ENCODE peak calls at places on chromosome 1, in five cellular contexts. M, C, X, U and J are unnamed samples.

GRCh38 chr1:212219679-212220463 is 65.3 kb upstream of the PPP2R5A start:
- DNase-seq in M (peak; percentile 17), C (no peak), X (peak; percentile 36), U (no peak), J (peak; percentile 54)

GRCh38 chr1:41495171-41495948 is 10.9 kb upstream of the EDN2 start:
- DNase-seq in M (peak; percentile 38), C (no peak), X (peak; percentile 53), U (peak; percentile 60), J (peak; percentile 65)

GRCh38 chr1:21324368-21325137 is 34.3 kb upstream of the ECE1 start:
- DNase-seq in M (peak; percentile 89), C (no peak), X (peak; percentile 91), U (peak; percentile 85), J (peak; percentile 85)

GRCh38 chr1:54193453-54193852 is 6.4 kb downstream of the CYB5RL start:
- DNase-seq in M (no peak), C (no peak), X (no peak), U (no peak), J (no peak)

GRCh38 chr1:186187601-186188000 is 187.5 kb downstream of the TPR start:
- DNase-seq in M (no peak), C (no peak), X (peak; percentile 45), U (no peak), J (no peak)

GRCh38 chr1:150009604-150010387 is 730 bp downstream of the OTUD7B start:
- DNase-seq in M (peak; percentile 67), C (no peak), X (peak; percentile 85), U (peak; percentile 62), J (peak; percentile 83)

GRCh38 chr1:159067699-159068621 is 8.6 kb downstream of the AIM2 start:
- DNase-seq in M (no peak), C (no peak), X (no peak), U (no peak), J (no peak)

GRCh38 chr1:240344918-240345317 is 253.2 kb downstream of the FMN2 start:
- DNase-seq in M (no peak), C (no peak), X (peak; percentile 13), U (no peak), J (no peak)

GRCh38 chr1:169949139-169949538 is 55.4 kb upstream of the SCYL3 start:
- DNase-seq in M (peak; percentile 25), C (no peak), X (peak; percentile 74), U (no peak), J (peak; percentile 81)

GRCh38 chr1:75233302-75233929 is 99.2 kb downstream of the LHX8 start:
- DNase-seq in M (peak; percentile 40), C (no peak), X (peak; percentile 34), U (no peak), J (peak; percentile 48)

GRCh38 chr1:246647513-246647912 is 76.7 kb upstream of the SCCPDH start:
- DNase-seq in M (peak; percentile 47), C (no peak), X (peak; percentile 31), U (no peak), J (peak; percentile 57)

GRCh38 chr1:212507361-212507760 is 74.6 kb downstream of the NENF start:
- DNase-seq in M (no peak), C (no peak), X (no peak), U (no peak), J (no peak)

GRCh38 chr1:59298710-59299346 is 1.9 kb downstream of the FGGY start:
- DNase-seq in M (no peak), C (no peak), X (no peak), U (no peak), J (peak; percentile 47)

GRCh38 chr1:18939398-18940302 is 16.8 kb downstream of the IFFO2 start:
- DNase-seq in M (peak; percentile 45), C (no peak), X (no peak), U (no peak), J (no peak)

GRCh38 chr1:53362270-53362669 is 34.4 kb upstream of the LRP8 start:
- DNase-seq in M (no peak), C (peak; percentile 29), X (no peak), U (no peak), J (no peak)

GRCh38 chr1:1033009-1033587 is 13.2 kb downstream of the AGRN start:
- DNase-seq in M (peak; percentile 76), C (no peak), X (peak; percentile 72), U (peak; percentile 87), J (peak; percentile 74)

GRCh38 chr1:87334351-87335174 is 5.9 kb downstream of the LMO4 start:
- DNase-seq in M (no peak), C (peak; percentile 81), X (peak; percentile 26), U (peak; percentile 64), J (peak; percentile 14)

GRCh38 chr1:13700521-13701273 is 709 bp downstream of the PRDM2 start:
- DNase-seq in M (peak; percentile 39), C (no peak), X (peak; percentile 32), U (peak; percentile 74), J (peak; percentile 45)

DNA sequence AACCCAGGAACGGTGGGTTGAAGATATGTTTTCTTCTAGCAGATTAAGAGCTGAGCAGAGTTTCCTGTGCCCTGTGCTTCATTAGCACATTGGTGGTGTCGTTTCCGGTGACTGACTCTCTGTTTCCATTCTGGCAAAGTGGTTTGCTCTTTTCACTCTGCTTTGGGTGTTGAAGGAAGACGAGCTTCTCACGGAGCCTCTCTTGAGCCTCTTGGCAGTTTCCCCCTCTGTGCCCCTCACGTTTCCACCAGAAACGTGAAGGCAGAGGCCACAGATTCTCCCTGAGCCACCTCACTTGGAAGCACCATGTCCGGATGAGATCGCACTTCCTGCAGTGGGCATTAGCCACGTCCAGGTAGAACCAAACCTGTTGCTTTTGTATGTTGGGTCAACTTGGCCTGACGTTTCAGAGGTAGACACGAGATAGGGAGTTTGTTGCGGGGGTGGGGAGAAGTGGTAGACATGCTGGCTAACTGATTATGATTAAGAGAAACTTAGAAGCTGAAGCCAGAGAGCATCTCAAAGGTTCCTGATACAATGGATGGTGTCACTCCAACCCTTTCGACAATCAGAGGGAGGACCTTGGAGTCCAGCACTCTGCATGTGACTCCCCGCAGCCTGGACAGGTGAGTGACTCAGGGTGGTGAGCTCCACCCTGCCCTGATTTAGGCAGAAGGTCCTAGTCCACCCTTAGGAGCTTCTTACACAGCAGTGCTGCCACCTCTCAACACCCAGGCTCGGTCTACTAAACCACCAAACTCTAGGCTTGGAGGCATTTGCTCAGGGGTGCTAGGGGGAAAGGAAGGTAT is at the start of gene LAX1:
- DNase-seq in M (no peak), C (no peak), X (no peak), U (no peak), J (no peak)
- H3K4me3 ChIP-seq in M (no peak within 1 kb of the TSS), C (peak within 1 kb of the TSS; percentile 5), X (no peak within 1 kb of the TSS), U (no peak within 1 kb of the TSS), J (no peak within 1 kb of the TSS)

GRCh38 chr1:24556414-24556795 is 518 bp downstream of the NCMAP start:
- DNase-seq in M (no peak), C (no peak), X (no peak), U (no peak), J (no peak)

GRCh38 chr1:24554714-24555113 is 1.2 kb upstream of the NCMAP start:
- DNase-seq in M (no peak), C (no peak), X (no peak), U (no peak), J (no peak)

GRCh38 chr1:24553931-24554330 is 2.0 kb upstream of the NCMAP start:
- DNase-seq in M (no peak), C (no peak), X (no peak), U (no peak), J (no peak)

GRCh38 chr1:24557220-24557619 is 1.3 kb downstream of the NCMAP start:
- DNase-seq in M (no peak), C (no peak), X (no peak), U (no peak), J (no peak)

DNA sequence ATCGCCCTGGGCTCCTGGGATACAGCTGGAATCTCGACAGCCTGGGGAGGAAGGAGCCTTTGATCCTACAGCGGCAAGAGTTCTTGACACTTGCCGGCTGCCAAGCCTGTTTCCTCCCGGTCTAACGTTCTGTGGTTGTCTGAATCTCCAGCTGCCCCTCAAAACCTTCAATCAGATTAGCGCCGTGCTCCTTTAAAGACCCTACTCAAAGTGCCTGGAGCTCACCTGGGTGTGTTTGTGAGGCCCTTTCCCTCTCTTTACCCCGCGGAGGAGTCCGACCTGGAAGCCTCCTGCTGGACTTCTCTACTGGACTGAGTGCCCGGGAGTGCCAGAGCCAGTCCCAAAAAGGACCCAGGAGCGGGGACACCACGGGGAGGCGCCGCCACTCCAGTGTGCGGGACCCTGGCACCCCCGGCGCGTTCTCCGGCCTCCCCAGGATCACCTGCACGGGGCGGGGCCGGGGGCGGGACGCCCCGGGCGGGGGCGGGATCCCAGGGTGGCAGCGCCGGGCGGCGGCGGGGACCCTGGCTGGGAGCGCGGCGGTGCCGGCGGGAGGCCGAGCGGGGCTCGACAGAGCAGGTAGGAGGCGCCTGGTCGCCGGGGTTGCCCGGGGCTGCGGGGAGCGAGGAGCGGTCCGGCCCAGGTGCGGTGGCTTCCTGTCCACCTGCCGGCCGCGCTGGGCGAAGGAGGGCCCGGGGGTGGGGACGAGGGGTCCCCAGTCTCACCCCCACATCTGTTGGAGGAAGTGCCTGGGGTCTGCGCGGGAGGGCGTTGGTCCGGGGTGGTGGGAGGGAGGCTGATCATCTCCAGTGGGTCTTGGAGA is at the start of gene NCMAP:
- DNase-seq in M (no peak), C (no peak), X (no peak), U (no peak), J (no peak)
- TF ChIP-seq CTCF in M (no peak), C (no peak), X (no peak), U (peak; percentile 22), J (no peak)

GRCh38 chr1:30761312-30762151 is 4.0 kb upstream of the LAPTM5 start:
- DNase-seq in M (peak; percentile 21), C (no peak), X (peak; percentile 29), U (no peak), J (peak; percentile 34)
- H3K4me3 ChIP-seq in M (no peak overlapping the region), C (no peak overlapping the region), X (no peak overlapping the region), U (no peak overlapping the region), J (no peak overlapping the region)

DNA sequence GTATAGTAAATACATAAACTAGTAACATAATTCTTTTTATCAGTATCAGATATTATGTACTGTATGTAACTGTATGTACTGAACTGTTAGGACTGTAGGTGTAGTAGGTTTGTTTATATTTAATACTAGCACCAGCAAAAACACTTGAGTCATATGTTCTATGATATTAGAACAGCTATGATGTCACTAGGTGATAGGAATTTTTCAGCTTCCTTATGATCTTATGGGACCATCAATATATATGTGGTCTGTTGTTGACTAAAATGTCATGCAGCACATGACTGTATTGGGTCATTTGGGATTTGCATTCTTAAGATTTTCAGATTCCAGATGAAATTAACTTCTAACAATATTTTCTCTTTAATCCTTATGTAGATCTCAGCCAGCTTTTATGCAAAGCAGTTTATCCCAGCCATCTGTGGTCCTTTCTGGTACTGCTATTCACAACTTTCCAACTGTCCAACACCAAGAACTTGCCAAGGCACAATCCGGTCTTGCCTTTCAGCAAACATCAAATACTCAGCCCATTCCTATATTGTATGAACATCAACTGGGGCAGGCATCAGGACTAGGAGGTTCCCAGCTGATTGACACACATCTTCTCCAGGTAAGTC is 38.4 kb upstream of the MYOCOS start:
- DNase-seq in M (no peak), C (no peak), X (no peak), U (no peak), J (peak; percentile 63)
- TF ChIP-seq CTCF in M (no peak), C (no peak), X (no peak), U (no peak), J (no peak)

GRCh38 chr1:44500181-44501021 is 95.3 kb downstream of the RNF220 start:
- DNase-seq in M (peak; percentile 47), C (no peak), X (peak; percentile 16), U (no peak), J (peak; percentile 65)
- H3K4me3 ChIP-seq in M (no peak overlapping the region), C (no peak overlapping the region), X (no peak overlapping the region), U (no peak overlapping the region), J (no peak overlapping the region)

DNA sequence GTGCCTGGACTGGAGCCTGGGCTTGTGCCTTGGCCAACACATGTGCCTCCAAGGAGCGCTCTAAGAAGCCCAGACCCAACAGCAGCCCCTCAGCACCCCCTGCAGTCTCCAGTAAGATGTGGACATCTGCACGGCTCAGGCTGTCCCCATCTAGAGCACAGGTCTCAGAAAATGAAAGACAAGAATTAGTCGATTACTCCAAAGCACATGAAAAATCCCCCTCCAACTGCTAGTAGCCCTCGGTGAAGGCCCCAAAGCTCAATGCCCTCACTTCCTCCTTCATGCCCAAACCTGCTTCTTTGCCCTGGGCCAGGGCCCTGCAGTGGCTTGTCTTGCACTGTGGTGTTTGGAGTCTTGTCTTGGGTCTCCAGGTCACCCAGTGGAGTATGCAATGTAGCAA is 21.9 kb upstream of the ERO1B start:
- DNase-seq in M (no peak), C (no peak), X (no peak), U (no peak), J (no peak)
- TF ChIP-seq CTCF in M (no peak), C (no peak), X (no peak), U (no peak), J (no peak)